ENCODE peak calls at places on chromosome 11, in four cellular contexts. U is A549, V is HepG2, M is H1. W is an unnamed sample.
A peak's percentile ranks its signal among the peaks of the same experiment; 100 is the strongest.

GRCh38 chr11:35168606-35169200 is 29.7 kb downstream of the CD44 start:
- DNase-seq in U (no peak), V (no peak), M (no peak), W (no peak)

GRCh38 chr11:4593739-4594138 is at the start of gene OR52I1:
- DNase-seq in V (no peak), U (no peak), M (no peak), W (no peak)

GRCh38 chr11:125214466-125215204 is 50.1 kb downstream of the PKNOX2 start:
- DNase-seq in U (no peak), V (no peak), M (no peak), W (no peak)

GRCh38 chr11:47123094-47123493 is 53.6 kb downstream of the ARFGAP2 start:
- DNase-seq in V (no peak), M (no peak), U (no peak), W (no peak)

GRCh38 chr11:102794382-102794781 is 3.6 kb downstream of the MMP1 start:
- DNase-seq in U (peak; percentile 47), M (no peak), V (peak; percentile 44), W (peak; percentile 22)

GRCh38 chr11:125317416-125317815 is 152.9 kb downstream of the PKNOX2 start:
- DNase-seq in V (no peak), U (no peak), M (no peak), W (no peak)

GRCh38 chr11:112778091-112778889 is 182.9 kb upstream of the NCAM1 start:
- DNase-seq in V (no peak), U (no peak), M (no peak), W (no peak)

GRCh38 chr11:58647866-58648265 is 25.4 kb downstream of the CNTF start:
- DNase-seq in V (no peak), U (no peak), M (no peak), W (no peak)

GRCh38 chr11:15158351-15159015 is 43.8 kb downstream of the INSC start:
- DNase-seq in U (no peak), M (no peak), V (no peak), W (no peak)

GRCh38 chr11:69217276-69218105 is 61.8 kb downstream of the SMIM38 start:
- DNase-seq in U (no peak), M (no peak), V (no peak), W (no peak)

GRCh38 chr11:67489860-67490726 is 7.3 kb downstream of the AIP start:
- DNase-seq in M (no peak), V (no peak), U (no peak), W (no peak)

GRCh38 chr11:63023851-63024648 is 8.4 kb upstream of the SLC22A8 start:
- DNase-seq in M (peak; percentile 29), V (peak; percentile 55), U (peak; percentile 74), W (peak; percentile 81)

GRCh38 chr11:66328307-66329144 is 7.7 kb downstream of the RIN1 start:
- DNase-seq in U (peak; percentile 83), M (peak; percentile 76), V (peak; percentile 71), W (peak; percentile 86)

GRCh38 chr11:107591446-107592236 is 694 bp downstream of the ELMOD1 start:
- DNase-seq in U (no peak), V (no peak), M (no peak), W (no peak)

GRCh38 chr11:60747359-60747873 is 9.3 kb upstream of the MS4A15 start:
- DNase-seq in U (no peak), M (no peak), V (no peak), W (no peak)

GRCh38 chr11:102283088-102283487 is 34.2 kb upstream of the BIRC3 start:
- DNase-seq in M (no peak), U (no peak), V (no peak), W (no peak)

GRCh38 chr11:112617977-112618829 is 343.0 kb upstream of the NCAM1 start:
- DNase-seq in M (no peak), V (no peak), U (no peak), W (no peak)

GRCh38 chr11:96263361-96263763 is 79.6 kb downstream of the MAML2 start:
- DNase-seq in M (no peak), V (peak; percentile 14), U (peak; percentile 37), W (no peak)

GRCh38 chr11:13010737-13011342 is 1.7 kb downstream of the RASSF10 start:
- DNase-seq in U (no peak), M (no peak), V (no peak), W (no peak)

GRCh38 chr11:10674991-10675440 is 18.5 kb downstream of the IRAG1 start:
- DNase-seq in U (no peak), V (no peak), M (no peak), W (no peak)

GRCh38 chr11:34501500-34501899 is 12.1 kb downstream of the ELF5 start:
- DNase-seq in U (peak; percentile 46), M (no peak), V (peak; percentile 92), W (no peak)

GRCh38 chr11:62605902-62606301 is 4.2 kb upstream of the MTA2 start:
- DNase-seq in M (no peak), V (no peak), U (no peak), W (no peak)

GRCh38 chr11:35615911-35616900 is 2.1 kb upstream of the FJX1 start:
- DNase-seq in U (peak; percentile 64), V (peak; percentile 27), M (no peak), W (peak; percentile 62)

GRCh38 chr11:128196235-128196634 is 391.1 kb downstream of the ETS1 start:
- DNase-seq in V (no peak), U (no peak), M (no peak), W (no peak)

GRCh38 chr11:122138759-122139594 is 23.0 kb upstream of the BLID start:
- DNase-seq in V (no peak), U (no peak), M (no peak), W (no peak)

GRCh38 chr11:35553831-35554230 is 28.4 kb upstream of the PAMR1 start:
- DNase-seq in V (no peak), M (no peak), U (peak; percentile 2), W (no peak)

GRCh38 chr11:131234146-131234680 is 136.2 kb upstream of the NTM start:
- DNase-seq in U (no peak), V (no peak), M (no peak), W (no peak)

GRCh38 chr11:133163463-133164419 is 368.6 kb downstream of the OPCML start:
- DNase-seq in M (no peak), V (peak; percentile 51), U (peak; percentile 42), W (peak; percentile 42)

GRCh38 chr11:70473186-70473872 is 75.0 kb downstream of the CTTN start:
- DNase-seq in M (no peak), V (no peak), U (no peak), W (no peak)

DNA sequence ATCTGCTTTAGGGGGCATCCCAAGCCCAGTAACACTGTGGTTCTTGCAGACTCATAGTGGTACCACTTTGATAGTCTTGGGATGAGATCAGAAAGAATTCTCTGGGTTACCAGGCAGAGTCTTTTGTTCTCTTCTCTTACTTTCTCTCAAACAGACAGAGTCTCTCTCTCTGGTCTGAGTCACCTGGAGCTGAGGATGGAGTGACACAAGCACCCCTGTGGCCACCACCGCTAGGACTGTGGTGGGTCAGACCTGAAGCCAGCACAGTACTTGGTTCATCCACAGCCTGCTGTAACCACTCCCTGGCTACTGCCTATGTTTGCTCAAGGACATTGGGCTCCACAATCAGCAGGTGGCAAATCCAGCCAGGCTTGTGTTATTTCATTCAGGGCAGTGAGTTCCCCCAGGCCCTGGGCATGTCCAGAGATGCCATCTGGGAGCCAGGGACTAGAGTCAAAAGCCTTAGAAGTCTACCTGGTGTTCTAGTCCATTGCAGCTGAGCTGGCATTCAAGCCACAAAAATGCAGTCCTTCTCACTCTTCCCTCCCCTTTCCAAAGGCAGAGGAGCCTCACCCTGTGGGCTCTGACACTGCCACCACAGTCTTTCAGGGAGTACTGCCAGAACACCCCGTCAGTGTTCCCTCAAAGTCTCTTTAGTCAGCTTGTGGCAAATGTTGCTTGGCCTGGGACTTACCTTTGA is 29.9 kb downstream of the ENDOD1 start:
- DNase-seq in M (no peak), V (peak; percentile 10), U (no peak), W (no peak)
- TF ChIP-seq RNF2 in M (no peak), V (no peak), U (no peak), W (no peak)

GRCh38 chr11:72771507-72771906 is 19.3 kb upstream of the ARAP1 start:
- DNase-seq in M (no peak), U (no peak), V (no peak), W (peak; percentile 56)
- TF ChIP-seq RNF2 in M (no peak), U (no peak), V (no peak), W (no peak)

GRCh38 chr11:74460481-74461154 is 6.7 kb downstream of the KCNE3 start:
- DNase-seq in U (peak; percentile 23), V (no peak), M (no peak), W (peak; percentile 46)

GRCh38 chr11:74462009-74462408 is 5.3 kb downstream of the KCNE3 start:
- DNase-seq in M (no peak), U (no peak), V (peak; percentile 66), W (peak; percentile 80)

GRCh38 chr11:74464746-74465145 is 2.6 kb downstream of the KCNE3 start:
- DNase-seq in V (no peak), U (no peak), M (no peak), W (no peak)

GRCh38 chr11:74463216-74463615 is 4.1 kb downstream of the KCNE3 start:
- DNase-seq in V (no peak), M (no peak), U (no peak), W (no peak)

DNA sequence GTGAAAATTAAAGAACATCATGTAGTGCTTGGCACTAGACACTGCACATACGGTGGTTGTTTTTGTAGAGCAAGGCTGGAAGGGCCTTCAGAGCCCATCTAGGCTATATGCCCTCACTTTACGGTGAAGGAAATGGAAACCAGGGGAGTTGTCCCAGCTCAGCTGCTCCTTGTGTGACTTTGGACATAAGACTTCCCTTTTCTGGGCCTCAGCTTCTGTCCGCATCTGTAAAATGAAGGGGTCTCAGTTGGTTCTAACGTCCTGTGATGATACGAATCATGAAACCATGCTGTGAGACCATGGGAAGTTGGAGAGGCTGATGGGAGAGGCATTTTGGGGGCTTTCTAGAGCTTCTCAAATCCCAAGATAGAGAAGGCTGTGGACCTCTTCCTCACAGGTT is 4.7 kb downstream of the KCNE3 start:
- DNase-seq in U (no peak), V (no peak), M (no peak), W (no peak)
- TF ChIP-seq RNF2 in U (no peak), V (no peak), M (no peak), W (no peak)

DNA sequence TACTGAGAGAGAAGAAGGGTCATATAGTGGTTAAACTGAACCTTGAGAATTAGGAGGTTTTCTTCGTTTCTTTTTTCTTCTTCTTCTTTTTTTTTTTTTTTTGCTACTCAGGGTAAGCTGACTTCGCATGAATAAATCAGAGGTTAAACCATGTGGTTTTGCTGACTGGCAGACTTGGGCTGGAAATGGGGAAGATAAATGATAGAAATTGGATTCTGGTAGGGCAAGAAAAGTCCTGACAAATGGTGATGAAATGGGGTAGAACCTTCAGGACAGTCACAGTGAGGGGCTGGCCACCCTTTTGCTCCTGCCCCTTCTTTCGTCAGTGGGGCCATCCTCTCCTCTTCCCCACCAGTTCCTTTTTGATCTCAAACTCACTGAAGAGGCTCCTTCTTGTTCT is 1.6 kb upstream of the SWAP70 start:
- DNase-seq in M (no peak), V (no peak), U (no peak), W (no peak)
- TF ChIP-seq RNF2 in M (no peak), V (no peak), U (no peak), W (no peak)

GRCh38 chr11:694563-695331 is at the start of gene DEAF1:
- DNase-seq in V (peak; percentile 90), U (peak; percentile 97), M (peak; percentile 96), W (peak; percentile 98)

GRCh38 chr11:695332-695605 is 247 bp upstream of the DEAF1 start:
- DNase-seq in M (no peak), V (no peak), U (no peak), W (no peak)

GRCh38 chr11:693415-693831 is 1.6 kb downstream of the DEAF1 start:
- DNase-seq in U (no peak), M (no peak), V (no peak), W (no peak)

GRCh38 chr11:692824-693414 is 2.1 kb downstream of the DEAF1 start:
- DNase-seq in U (no peak), M (no peak), V (no peak), W (no peak)

GRCh38 chr11:693887-694562 is 997 bp downstream of the DEAF1 start:
- DNase-seq in U (no peak), M (no peak), V (no peak), W (no peak)
- TF ChIP-seq RNF2 in U (no peak), M (peak; percentile 11), V (no peak), W (no peak)

W was measured in K562.